ENCODE peak calls at places on chromosomes 3 and 15, in seven cellular contexts. One of them, this sample, is unnamed.

GRCh38 chr3:194135516-194135805 is 487 bp upstream of the HES1 start:
- DNase-seq in GM12878: no peak
- DNase-seq in endothelial cell: no peak
- DNase-seq in stimulated activated CD8-positive, alpha-beta memory T cell treated with anti-CD3 and anti-CD28 coated beads, Interleukin-4, amount 100 ng/mL, for 24 hours: no peak
- DNase-seq in effector memory CD8-positive, alpha-beta T cell: no peak
- DNase-seq in GM20000: no peak
- DNase-seq in lung microvascular endothelial cell: no peak
- DNase-seq in this sample: no peak

GRCh38 chr3:59572106-59572505 is 522.3 kb upstream of the CFAP20DC start:
- DNase-seq in GM12878: no peak
- DNase-seq in endothelial cell: no peak
- DNase-seq in stimulated activated CD8-positive, alpha-beta memory T cell treated with anti-CD3 and anti-CD28 coated beads, Interleukin-4, amount 100 ng/mL, for 24 hours: no peak
- DNase-seq in effector memory CD8-positive, alpha-beta T cell: no peak
- DNase-seq in GM20000: no peak
- DNase-seq in lung microvascular endothelial cell: no peak
- DNase-seq in this sample: no peak

GRCh38 chr3:169266351-169266750 is 397.2 kb downstream of the MECOM start:
- DNase-seq in GM12878: no peak
- DNase-seq in endothelial cell: no peak
- DNase-seq in stimulated activated CD8-positive, alpha-beta memory T cell treated with anti-CD3 and anti-CD28 coated beads, Interleukin-4, amount 100 ng/mL, for 24 hours: no peak
- DNase-seq in effector memory CD8-positive, alpha-beta T cell: no peak
- DNase-seq in GM20000: no peak
- DNase-seq in lung microvascular endothelial cell: no peak
- DNase-seq in this sample: no peak

GRCh38 chr3:7929319-7929889 is 572.2 kb upstream of the LMCD1 start:
- DNase-seq in GM12878: no peak
- DNase-seq in endothelial cell: no peak
- DNase-seq in stimulated activated CD8-positive, alpha-beta memory T cell treated with anti-CD3 and anti-CD28 coated beads, Interleukin-4, amount 100 ng/mL, for 24 hours: no peak
- DNase-seq in effector memory CD8-positive, alpha-beta T cell: no peak
- DNase-seq in GM20000: no peak
- DNase-seq in lung microvascular endothelial cell: no peak
- DNase-seq in this sample: no peak

GRCh38 chr3:97772926-97773325 is 8.4 kb downstream of the ARL6 start:
- DNase-seq in GM12878: no peak
- DNase-seq in endothelial cell: no peak
- DNase-seq in stimulated activated CD8-positive, alpha-beta memory T cell treated with anti-CD3 and anti-CD28 coated beads, Interleukin-4, amount 100 ng/mL, for 24 hours: no peak
- DNase-seq in effector memory CD8-positive, alpha-beta T cell: no peak
- DNase-seq in GM20000: no peak
- DNase-seq in lung microvascular endothelial cell: no peak
- DNase-seq in this sample: no peak

GRCh38 chr15:72342385-72342784 is 22.4 kb upstream of the CELF6 start:
- DNase-seq in GM12878: no peak
- DNase-seq in endothelial cell: peak
- DNase-seq in stimulated activated CD8-positive, alpha-beta memory T cell treated with anti-CD3 and anti-CD28 coated beads, Interleukin-4, amount 100 ng/mL, for 24 hours: no peak
- DNase-seq in effector memory CD8-positive, alpha-beta T cell: peak
- DNase-seq in GM20000: no peak
- DNase-seq in lung microvascular endothelial cell: peak
- DNase-seq in this sample: peak

GRCh38 chr3:193439423-193439822 is 60.9 kb upstream of the ATP13A5 start:
- DNase-seq in GM12878: no peak
- DNase-seq in endothelial cell: no peak
- DNase-seq in stimulated activated CD8-positive, alpha-beta memory T cell treated with anti-CD3 and anti-CD28 coated beads, Interleukin-4, amount 100 ng/mL, for 24 hours: no peak
- DNase-seq in effector memory CD8-positive, alpha-beta T cell: no peak
- DNase-seq in GM20000: no peak
- DNase-seq in lung microvascular endothelial cell: no peak
- DNase-seq in this sample: no peak

GRCh38 chr3:59680916-59681315 is 631.1 kb upstream of the CFAP20DC start:
- DNase-seq in GM12878: no peak
- DNase-seq in endothelial cell: no peak
- DNase-seq in stimulated activated CD8-positive, alpha-beta memory T cell treated with anti-CD3 and anti-CD28 coated beads, Interleukin-4, amount 100 ng/mL, for 24 hours: no peak
- DNase-seq in effector memory CD8-positive, alpha-beta T cell: no peak
- DNase-seq in GM20000: no peak
- DNase-seq in lung microvascular endothelial cell: no peak
- DNase-seq in this sample: no peak

GRCh38 chr3:47661121-47661752 is 82.6 kb upstream of the CSPG5 start:
- DNase-seq in GM12878: no peak
- DNase-seq in endothelial cell: no peak
- DNase-seq in stimulated activated CD8-positive, alpha-beta memory T cell treated with anti-CD3 and anti-CD28 coated beads, Interleukin-4, amount 100 ng/mL, for 24 hours: no peak
- DNase-seq in effector memory CD8-positive, alpha-beta T cell: no peak
- DNase-seq in GM20000: no peak
- DNase-seq in lung microvascular endothelial cell: no peak
- DNase-seq in this sample: no peak

GRCh38 chr3:160291290-160291908 is 66.2 kb downstream of the C3orf80 start:
- DNase-seq in GM12878: no peak
- DNase-seq in endothelial cell: no peak
- DNase-seq in stimulated activated CD8-positive, alpha-beta memory T cell treated with anti-CD3 and anti-CD28 coated beads, Interleukin-4, amount 100 ng/mL, for 24 hours: no peak
- DNase-seq in effector memory CD8-positive, alpha-beta T cell: no peak
- DNase-seq in GM20000: no peak
- DNase-seq in lung microvascular endothelial cell: no peak
- DNase-seq in this sample: peak

GRCh38 chr15:52193321-52193720 is 2.1 kb upstream of the GNB5 start:
- DNase-seq in GM12878: no peak
- DNase-seq in endothelial cell: no peak
- DNase-seq in stimulated activated CD8-positive, alpha-beta memory T cell treated with anti-CD3 and anti-CD28 coated beads, Interleukin-4, amount 100 ng/mL, for 24 hours: no peak
- DNase-seq in effector memory CD8-positive, alpha-beta T cell: no peak
- DNase-seq in GM20000: no peak
- DNase-seq in lung microvascular endothelial cell: no peak
- DNase-seq in this sample: no peak

GRCh38 chr3:142964150-142964498 is 650 bp upstream of the PAQR9 start:
- DNase-seq in GM12878: no peak
- DNase-seq in endothelial cell: peak
- DNase-seq in stimulated activated CD8-positive, alpha-beta memory T cell treated with anti-CD3 and anti-CD28 coated beads, Interleukin-4, amount 100 ng/mL, for 24 hours: no peak
- DNase-seq in effector memory CD8-positive, alpha-beta T cell: no peak
- DNase-seq in GM20000: no peak
- DNase-seq in lung microvascular endothelial cell: peak
- DNase-seq in this sample: no peak

GRCh38 chr3:74636981-74637380 is 22.5 kb upstream of the CNTN3 start:
- DNase-seq in GM12878: no peak
- DNase-seq in endothelial cell: no peak
- DNase-seq in stimulated activated CD8-positive, alpha-beta memory T cell treated with anti-CD3 and anti-CD28 coated beads, Interleukin-4, amount 100 ng/mL, for 24 hours: no peak
- DNase-seq in effector memory CD8-positive, alpha-beta T cell: no peak
- DNase-seq in GM20000: no peak
- DNase-seq in lung microvascular endothelial cell: no peak
- DNase-seq in this sample: no peak